ENCODE peak calls at places on chromosome 2, in nine cellular contexts. One of them, this sample, is unnamed.

GRCh38 chr2:62178741-62179271 is 17.1 kb upstream of the B3GNT2 start:
- DNase-seq in breast epithelium: peak
- DNase-seq in IMR-90: peak
- DNase-seq in GM12892: no peak
- DNase-seq in body of pancreas: peak
- DNase-seq in transverse colon: no peak
- DNase-seq in NB4: no peak
- DNase-seq in right lobe of liver: no peak
- DNase-seq in sigmoid colon: no peak
- DNase-seq in this sample: no peak

GRCh38 chr2:218180728-218181127 is 14.0 kb upstream of the CXCR1 start:
- DNase-seq in breast epithelium: no peak
- DNase-seq in body of pancreas: no peak
- DNase-seq in transverse colon: peak
- DNase-seq in right lobe of liver: no peak
- DNase-seq in GM12892: no peak
- DNase-seq in sigmoid colon: no peak
- DNase-seq in NB4: no peak
- DNase-seq in IMR-90: no peak
- DNase-seq in this sample: peak

GRCh38 chr2:86201951-86202692 is 2.9 kb downstream of the MRPL35 start:
- DNase-seq in right lobe of liver: no peak
- DNase-seq in transverse colon: no peak
- DNase-seq in IMR-90: no peak
- DNase-seq in sigmoid colon: no peak
- DNase-seq in GM12892: no peak
- DNase-seq in breast epithelium: no peak
- DNase-seq in NB4: no peak
- DNase-seq in body of pancreas: no peak
- DNase-seq in this sample: peak

GRCh38 chr2:133194068-133194655 is 374.1 kb downstream of the NCKAP5 start:
- DNase-seq in GM12892: no peak
- DNase-seq in IMR-90: peak
- DNase-seq in NB4: no peak
- DNase-seq in sigmoid colon: no peak
- DNase-seq in transverse colon: no peak
- DNase-seq in right lobe of liver: no peak
- DNase-seq in breast epithelium: no peak
- DNase-seq in body of pancreas: no peak
- DNase-seq in this sample: no peak

GRCh38 chr2:10775036-10775780 is 37.4 kb downstream of the PDIA6 start:
- DNase-seq in breast epithelium: no peak
- DNase-seq in right lobe of liver: no peak
- DNase-seq in body of pancreas: no peak
- DNase-seq in sigmoid colon: peak
- DNase-seq in NB4: no peak
- DNase-seq in GM12892: no peak
- DNase-seq in transverse colon: no peak
- DNase-seq in IMR-90: no peak
- DNase-seq in this sample: no peak

GRCh38 chr2:133581027-133581760 is 12.9 kb upstream of the NCKAP5 start:
- DNase-seq in GM12892: no peak
- DNase-seq in breast epithelium: no peak
- DNase-seq in sigmoid colon: no peak
- DNase-seq in IMR-90: peak
- DNase-seq in body of pancreas: peak
- DNase-seq in right lobe of liver: no peak
- DNase-seq in transverse colon: no peak
- DNase-seq in NB4: no peak
- DNase-seq in this sample: no peak

GRCh38 chr2:88060907-88061275 is 5.3 kb upstream of the KRCC1 start:
- DNase-seq in NB4: no peak
- DNase-seq in sigmoid colon: no peak
- DNase-seq in right lobe of liver: no peak
- DNase-seq in transverse colon: no peak
- DNase-seq in GM12892: no peak
- DNase-seq in IMR-90: no peak
- DNase-seq in breast epithelium: no peak
- DNase-seq in body of pancreas: no peak
- DNase-seq in this sample: no peak

GRCh38 chr2:209805351-209805750 is 33.7 kb downstream of the UNC80 start:
- DNase-seq in sigmoid colon: no peak
- DNase-seq in right lobe of liver: no peak
- DNase-seq in body of pancreas: no peak
- DNase-seq in NB4: no peak
- DNase-seq in GM12892: no peak
- DNase-seq in breast epithelium: no peak
- DNase-seq in IMR-90: no peak
- DNase-seq in transverse colon: no peak
- DNase-seq in this sample: no peak

GRCh38 chr2:9400268-9401058 is 22.9 kb downstream of the ITGB1BP1 start:
- DNase-seq in sigmoid colon: peak
- DNase-seq in body of pancreas: no peak
- DNase-seq in GM12892: no peak
- DNase-seq in IMR-90: no peak
- DNase-seq in right lobe of liver: no peak
- DNase-seq in breast epithelium: no peak
- DNase-seq in transverse colon: no peak
- DNase-seq in NB4: no peak
- DNase-seq in this sample: no peak

GRCh38 chr2:47867205-47867604 is 39.1 kb downstream of the FBXO11 start:
- DNase-seq in transverse colon: no peak
- DNase-seq in sigmoid colon: no peak
- DNase-seq in GM12892: no peak
- DNase-seq in right lobe of liver: no peak
- DNase-seq in IMR-90: peak
- DNase-seq in NB4: no peak
- DNase-seq in breast epithelium: no peak
- DNase-seq in body of pancreas: peak
- DNase-seq in this sample: peak

GRCh38 chr2:105697781-105698449 is 46.8 kb upstream of the NCK2 start:
- DNase-seq in right lobe of liver: no peak
- DNase-seq in body of pancreas: peak
- DNase-seq in sigmoid colon: no peak
- DNase-seq in GM12892: no peak
- DNase-seq in transverse colon: peak
- DNase-seq in IMR-90: no peak
- DNase-seq in breast epithelium: peak
- DNase-seq in NB4: no peak
- DNase-seq in this sample: no peak

GRCh38 chr2:221205103-221205502 is 367.0 kb downstream of the EPHA4 start:
- DNase-seq in breast epithelium: no peak
- DNase-seq in GM12892: no peak
- DNase-seq in sigmoid colon: no peak
- DNase-seq in NB4: no peak
- DNase-seq in IMR-90: no peak
- DNase-seq in right lobe of liver: no peak
- DNase-seq in transverse colon: no peak
- DNase-seq in body of pancreas: no peak
- DNase-seq in this sample: no peak

GRCh38 chr2:31523871-31524492 is 56.8 kb downstream of the SRD5A2 start:
- DNase-seq in right lobe of liver: no peak
- DNase-seq in IMR-90: peak
- DNase-seq in sigmoid colon: no peak
- DNase-seq in breast epithelium: no peak
- DNase-seq in GM12892: no peak
- DNase-seq in body of pancreas: peak
- DNase-seq in transverse colon: peak
- DNase-seq in NB4: peak
- DNase-seq in this sample: peak
- TF ChIP-seq POLR2A in right lobe of liver: no peak
- TF ChIP-seq POLR2A in IMR-90: no peak
- TF ChIP-seq POLR2A in sigmoid colon: no peak
- TF ChIP-seq POLR2A in breast epithelium: no peak
- TF ChIP-seq POLR2A in GM12892: no peak
- TF ChIP-seq POLR2A in body of pancreas: no peak
- TF ChIP-seq POLR2A in transverse colon: no peak
- TF ChIP-seq POLR2A in NB4: no peak
- TF ChIP-seq POLR2A in this sample: no peak

DNA sequence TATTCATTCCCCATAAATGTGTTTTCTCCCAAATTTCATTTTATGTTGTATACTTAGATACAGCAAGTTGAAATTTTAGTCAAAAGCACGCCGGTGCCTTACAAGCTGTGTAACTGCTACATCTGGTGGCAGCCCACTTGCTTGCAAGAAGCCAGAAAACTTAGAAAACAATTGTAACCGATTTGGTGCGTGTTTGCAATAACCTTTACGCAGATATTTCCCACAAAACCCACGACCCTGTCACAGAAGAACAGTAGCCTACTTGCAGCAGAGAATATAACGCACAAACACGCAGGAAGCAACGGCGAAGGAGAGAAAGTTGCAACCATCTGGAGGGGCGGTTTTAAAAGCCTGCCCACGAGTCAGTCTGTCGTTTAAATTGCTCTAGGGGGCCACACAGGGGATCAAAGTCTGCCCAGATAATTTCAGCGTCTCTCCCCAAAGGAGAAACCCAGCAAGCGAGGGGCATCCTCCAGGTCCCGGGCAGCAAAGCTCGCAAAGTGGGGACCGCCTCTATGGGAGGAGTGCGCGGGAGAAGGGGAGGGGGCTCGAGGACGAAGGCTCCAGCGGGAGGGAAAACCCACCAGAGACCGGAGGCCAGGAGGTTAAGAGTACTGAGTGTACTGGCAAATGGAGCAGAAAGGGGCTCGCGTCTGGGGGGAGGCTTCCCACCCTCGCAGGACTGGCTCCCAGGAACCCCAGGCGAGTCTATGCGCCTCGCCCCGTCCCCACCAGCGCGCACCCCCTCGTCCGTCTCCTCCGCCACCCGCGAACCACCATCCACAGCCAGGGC is 1.2 kb downstream of the TLK1 start:
- DNase-seq in GM12892: peak
- DNase-seq in sigmoid colon: peak
- DNase-seq in breast epithelium: peak
- DNase-seq in IMR-90: peak
- DNase-seq in body of pancreas: peak
- DNase-seq in transverse colon: peak
- DNase-seq in NB4: peak
- DNase-seq in right lobe of liver: peak
- DNase-seq in this sample: peak
- TF ChIP-seq POLR2A in GM12892: peak
- TF ChIP-seq POLR2A in sigmoid colon: no peak
- TF ChIP-seq POLR2A in breast epithelium: no peak
- TF ChIP-seq POLR2A in IMR-90: no peak
- TF ChIP-seq POLR2A in body of pancreas: peak
- TF ChIP-seq POLR2A in transverse colon: no peak
- TF ChIP-seq POLR2A in NB4: no peak
- TF ChIP-seq POLR2A in right lobe of liver: no peak
- TF ChIP-seq POLR2A in this sample: no peak

GRCh38 chr2:227629435-227629834 is 12.1 kb downstream of the SCYGR4 start:
- DNase-seq in breast epithelium: no peak
- DNase-seq in transverse colon: no peak
- DNase-seq in IMR-90: no peak
- DNase-seq in body of pancreas: no peak
- DNase-seq in GM12892: no peak
- DNase-seq in sigmoid colon: no peak
- DNase-seq in right lobe of liver: no peak
- DNase-seq in NB4: no peak
- DNase-seq in this sample: no peak

GRCh38 chr2:227623225-227623624 is 5.9 kb downstream of the SCYGR4 start:
- DNase-seq in right lobe of liver: no peak
- DNase-seq in NB4: no peak
- DNase-seq in body of pancreas: no peak
- DNase-seq in IMR-90: peak
- DNase-seq in transverse colon: no peak
- DNase-seq in breast epithelium: no peak
- DNase-seq in GM12892: no peak
- DNase-seq in sigmoid colon: no peak
- DNase-seq in this sample: no peak

GRCh38 chr2:227627769-227628168 is 10.5 kb downstream of the SCYGR4 start:
- DNase-seq in sigmoid colon: no peak
- DNase-seq in transverse colon: no peak
- DNase-seq in IMR-90: no peak
- DNase-seq in breast epithelium: no peak
- DNase-seq in GM12892: no peak
- DNase-seq in right lobe of liver: no peak
- DNase-seq in body of pancreas: no peak
- DNase-seq in NB4: no peak
- DNase-seq in this sample: no peak

GRCh38 chr2:227626580-227627151 is 9.4 kb downstream of the SCYGR4 start:
- DNase-seq in GM12892: no peak
- DNase-seq in right lobe of liver: no peak
- DNase-seq in NB4: no peak
- DNase-seq in transverse colon: no peak
- DNase-seq in body of pancreas: no peak
- DNase-seq in sigmoid colon: no peak
- DNase-seq in breast epithelium: no peak
- DNase-seq in IMR-90: peak
- DNase-seq in this sample: no peak

DNA sequence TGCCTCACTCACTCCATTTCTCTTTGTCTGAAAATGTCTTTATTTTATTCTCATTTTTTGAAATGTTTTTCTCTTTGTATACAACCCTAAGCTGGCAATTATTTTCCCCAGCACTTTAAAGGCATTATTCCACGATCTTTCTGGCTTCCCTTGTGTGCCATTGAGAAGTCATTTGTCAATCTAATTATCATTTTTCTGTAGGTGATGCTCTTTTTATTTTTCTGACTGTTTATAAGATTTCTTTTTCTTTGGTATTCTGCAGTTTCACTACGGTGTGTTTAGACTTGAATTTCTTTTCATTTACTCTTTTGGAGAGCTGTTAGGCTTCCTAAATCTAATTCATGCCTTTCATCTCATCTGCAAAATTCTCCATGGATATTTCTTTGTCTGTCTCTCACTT is 8.1 kb downstream of the SCYGR4 start:
- DNase-seq in IMR-90: no peak
- DNase-seq in sigmoid colon: no peak
- DNase-seq in body of pancreas: no peak
- DNase-seq in breast epithelium: no peak
- DNase-seq in GM12892: no peak
- DNase-seq in right lobe of liver: no peak
- DNase-seq in transverse colon: no peak
- DNase-seq in NB4: no peak
- DNase-seq in this sample: no peak
- TF ChIP-seq POLR2A in IMR-90: no peak
- TF ChIP-seq POLR2A in sigmoid colon: no peak
- TF ChIP-seq POLR2A in body of pancreas: no peak
- TF ChIP-seq POLR2A in breast epithelium: no peak
- TF ChIP-seq POLR2A in GM12892: no peak
- TF ChIP-seq POLR2A in right lobe of liver: no peak
- TF ChIP-seq POLR2A in transverse colon: no peak
- TF ChIP-seq POLR2A in NB4: no peak
- TF ChIP-seq POLR2A in this sample: no peak

DNA sequence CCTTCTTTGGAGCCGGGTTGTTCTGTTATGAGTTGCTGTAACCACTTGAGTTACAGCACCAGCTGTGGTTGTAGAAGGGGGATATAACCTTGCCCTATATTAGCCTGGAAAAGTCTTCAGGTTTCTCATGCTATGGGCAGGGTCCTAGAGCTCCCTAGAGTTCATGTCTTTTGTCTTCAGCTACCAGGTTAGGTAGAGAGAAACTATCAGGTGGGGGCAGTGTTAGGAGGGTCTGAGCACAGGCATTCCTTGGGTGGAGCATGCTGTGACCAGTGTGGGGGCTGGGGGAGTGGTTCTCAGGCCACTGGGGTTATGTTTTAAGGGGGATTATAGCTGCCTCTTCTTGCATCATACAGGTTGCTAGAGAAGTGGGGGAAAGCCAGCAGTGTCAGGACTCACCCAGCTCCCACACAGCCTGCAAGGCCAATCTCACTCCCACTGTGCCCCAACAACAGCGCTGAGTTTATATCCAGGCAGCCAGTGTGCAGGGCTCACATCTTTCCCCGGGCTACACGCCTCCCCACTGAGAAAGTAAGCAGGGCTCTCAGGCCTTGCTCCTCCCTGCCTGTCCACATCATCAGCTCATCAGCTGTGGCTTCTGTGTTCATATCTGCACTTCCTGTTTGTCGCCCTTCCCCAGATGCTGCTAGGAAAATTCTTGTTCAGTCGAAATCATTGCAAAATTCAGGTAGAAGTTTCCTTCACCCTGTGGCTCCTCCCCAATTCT is 133.8 kb upstream of the NRXN1 start:
- DNase-seq in body of pancreas: no peak
- DNase-seq in sigmoid colon: no peak
- DNase-seq in IMR-90: peak
- DNase-seq in breast epithelium: no peak
- DNase-seq in transverse colon: no peak
- DNase-seq in right lobe of liver: no peak
- DNase-seq in NB4: peak
- DNase-seq in GM12892: no peak
- DNase-seq in this sample: no peak
- TF ChIP-seq POLR2A in body of pancreas: no peak
- TF ChIP-seq POLR2A in sigmoid colon: no peak
- TF ChIP-seq POLR2A in IMR-90: no peak
- TF ChIP-seq POLR2A in breast epithelium: no peak
- TF ChIP-seq POLR2A in transverse colon: no peak
- TF ChIP-seq POLR2A in right lobe of liver: no peak
- TF ChIP-seq POLR2A in NB4: no peak
- TF ChIP-seq POLR2A in GM12892: no peak
- TF ChIP-seq POLR2A in this sample: no peak